ENCODE peak calls at places on chromosome 19, in ten cellular contexts. One of them, this sample, is unnamed. For H3K27me3, the result is how much of the 10 kb centered on the place peaks cover.

GRCh38 chr19:41887711-41888382 is 4.9 kb downstream of the ARHGEF1 start:
- DNase-seq in psoas muscle: no peak
- DNase-seq in fibroblast of lung: peak
- DNase-seq in osteoblast: peak
- DNase-seq in heart left ventricle: peak
- DNase-seq in transverse colon: peak
- DNase-seq in cardiac muscle cell: peak
- DNase-seq in ascending aorta: peak
- DNase-seq in upper lobe of left lung: peak
- DNase-seq in HL-60: no peak
- DNase-seq in this sample: no peak

GRCh38 chr19:1171755-1172352 is 2.2 kb downstream of the SBNO2 start:
- DNase-seq in psoas muscle: no peak
- DNase-seq in fibroblast of lung: no peak
- DNase-seq in osteoblast: no peak
- DNase-seq in heart left ventricle: no peak
- DNase-seq in transverse colon: no peak
- DNase-seq in cardiac muscle cell: no peak
- DNase-seq in ascending aorta: no peak
- DNase-seq in upper lobe of left lung: no peak
- DNase-seq in HL-60: no peak
- DNase-seq in this sample: no peak

GRCh38 chr19:4206818-4207484 is 22.4 kb upstream of the EBI3 start:
- DNase-seq in psoas muscle: no peak
- DNase-seq in fibroblast of lung: peak
- DNase-seq in osteoblast: peak
- DNase-seq in heart left ventricle: no peak
- DNase-seq in transverse colon: no peak
- DNase-seq in cardiac muscle cell: peak
- DNase-seq in ascending aorta: no peak
- DNase-seq in upper lobe of left lung: no peak
- DNase-seq in HL-60: no peak
- DNase-seq in this sample: no peak

GRCh38 chr19:20503536-20503935 is 62.0 kb downstream of the ZNF737 start:
- DNase-seq in psoas muscle: no peak
- DNase-seq in fibroblast of lung: peak
- DNase-seq in osteoblast: no peak
- DNase-seq in heart left ventricle: no peak
- DNase-seq in transverse colon: no peak
- DNase-seq in cardiac muscle cell: peak
- DNase-seq in ascending aorta: no peak
- DNase-seq in upper lobe of left lung: no peak
- DNase-seq in HL-60: no peak
- DNase-seq in this sample: no peak

GRCh38 chr19:1618157-1619093 is 13.2 kb upstream of the UQCR11 start:
- DNase-seq in psoas muscle: no peak
- DNase-seq in fibroblast of lung: no peak
- DNase-seq in osteoblast: peak
- DNase-seq in heart left ventricle: no peak
- DNase-seq in transverse colon: peak
- DNase-seq in cardiac muscle cell: peak
- DNase-seq in ascending aorta: no peak
- DNase-seq in upper lobe of left lung: no peak
- DNase-seq in HL-60: peak
- DNase-seq in this sample: no peak

GRCh38 chr19:3966051-3967017 is 4.6 kb downstream of the DAPK3 start:
- DNase-seq in psoas muscle: peak
- DNase-seq in fibroblast of lung: no peak
- DNase-seq in osteoblast: no peak
- DNase-seq in heart left ventricle: no peak
- DNase-seq in transverse colon: peak
- DNase-seq in cardiac muscle cell: no peak
- DNase-seq in ascending aorta: no peak
- DNase-seq in upper lobe of left lung: no peak
- DNase-seq in HL-60: no peak
- DNase-seq in this sample: no peak

GRCh38 chr19:58117841-58118575 is 20.0 kb upstream of the ZSCAN18 start:
- DNase-seq in psoas muscle: no peak
- DNase-seq in fibroblast of lung: no peak
- DNase-seq in osteoblast: peak
- DNase-seq in heart left ventricle: peak
- DNase-seq in transverse colon: no peak
- DNase-seq in cardiac muscle cell: no peak
- DNase-seq in ascending aorta: no peak
- DNase-seq in upper lobe of left lung: no peak
- DNase-seq in HL-60: no peak
- DNase-seq in this sample: no peak

GRCh38 chr19:3699071-3699740 is 1.1 kb downstream of the PIP5K1C start:
- DNase-seq in psoas muscle: peak
- DNase-seq in fibroblast of lung: peak
- DNase-seq in osteoblast: peak
- DNase-seq in heart left ventricle: peak
- DNase-seq in transverse colon: peak
- DNase-seq in cardiac muscle cell: peak
- DNase-seq in ascending aorta: peak
- DNase-seq in upper lobe of left lung: peak
- DNase-seq in HL-60: peak
- DNase-seq in this sample: no peak

GRCh38 chr19:4019578-4019977 is 12.0 kb downstream of the PIAS4 start:
- DNase-seq in psoas muscle: no peak
- DNase-seq in fibroblast of lung: no peak
- DNase-seq in osteoblast: peak
- DNase-seq in heart left ventricle: no peak
- DNase-seq in transverse colon: no peak
- DNase-seq in cardiac muscle cell: no peak
- DNase-seq in ascending aorta: no peak
- DNase-seq in upper lobe of left lung: no peak
- DNase-seq in HL-60: no peak
- DNase-seq in this sample: no peak

GRCh38 chr19:34171539-34171876 is 796 bp upstream of the LSM14A start:
- DNase-seq in psoas muscle: no peak
- DNase-seq in fibroblast of lung: peak
- DNase-seq in osteoblast: peak
- DNase-seq in heart left ventricle: no peak
- DNase-seq in transverse colon: no peak
- DNase-seq in cardiac muscle cell: peak
- DNase-seq in ascending aorta: no peak
- DNase-seq in upper lobe of left lung: no peak
- DNase-seq in HL-60: no peak
- DNase-seq in this sample: no peak

GRCh38 chr19:27705896-27706295 is 1507.1 kb downstream of the UQCRFS1 start:
- DNase-seq in psoas muscle: no peak
- DNase-seq in fibroblast of lung: no peak
- DNase-seq in osteoblast: no peak
- DNase-seq in heart left ventricle: no peak
- DNase-seq in transverse colon: no peak
- DNase-seq in cardiac muscle cell: no peak
- DNase-seq in ascending aorta: no peak
- DNase-seq in upper lobe of left lung: no peak
- DNase-seq in HL-60: no peak
- DNase-seq in this sample: no peak

GRCh38 chr19:1173160-1173844 is 766 bp downstream of the SBNO2 start:
- DNase-seq in psoas muscle: peak
- DNase-seq in fibroblast of lung: no peak
- DNase-seq in osteoblast: peak
- DNase-seq in heart left ventricle: no peak
- DNase-seq in transverse colon: no peak
- DNase-seq in cardiac muscle cell: no peak
- DNase-seq in ascending aorta: no peak
- DNase-seq in upper lobe of left lung: no peak
- DNase-seq in HL-60: peak
- DNase-seq in this sample: no peak

GRCh38 chr19:3479177-3479818 is 1.0 kb downstream of the SMIM24 start:
- DNase-seq in psoas muscle: no peak
- DNase-seq in fibroblast of lung: no peak
- DNase-seq in osteoblast: peak
- DNase-seq in heart left ventricle: no peak
- DNase-seq in transverse colon: peak
- DNase-seq in cardiac muscle cell: no peak
- DNase-seq in ascending aorta: no peak
- DNase-seq in upper lobe of left lung: no peak
- DNase-seq in HL-60: peak
- DNase-seq in this sample: no peak

GRCh38 chr19:10009269-10009665 is 1.0 kb downstream of the COL5A3 start:
- DNase-seq in psoas muscle: peak
- DNase-seq in fibroblast of lung: peak
- DNase-seq in osteoblast: peak
- DNase-seq in heart left ventricle: peak
- DNase-seq in transverse colon: peak
- DNase-seq in cardiac muscle cell: peak
- DNase-seq in ascending aorta: peak
- DNase-seq in upper lobe of left lung: no peak
- DNase-seq in HL-60: no peak
- DNase-seq in this sample: peak
- H3K4me3 ChIP-seq in psoas muscle: peak
- H3K4me3 ChIP-seq in fibroblast of lung: no peak
- H3K4me3 ChIP-seq in osteoblast: peak
- H3K4me3 ChIP-seq in heart left ventricle: peak
- H3K4me3 ChIP-seq in transverse colon: no peak
- H3K4me3 ChIP-seq in cardiac muscle cell: no peak
- H3K4me3 ChIP-seq in ascending aorta: peak
- H3K4me3 ChIP-seq in upper lobe of left lung: peak
- H3K4me3 ChIP-seq in HL-60: no peak
- H3K4me3 ChIP-seq in this sample: peak

GRCh38 chr19:50203281-50204080 is at the start of gene MYH14:
- DNase-seq in psoas muscle: peak
- DNase-seq in fibroblast of lung: peak
- DNase-seq in osteoblast: peak
- DNase-seq in heart left ventricle: peak
- DNase-seq in transverse colon: peak
- DNase-seq in cardiac muscle cell: peak
- DNase-seq in ascending aorta: peak
- DNase-seq in upper lobe of left lung: peak
- DNase-seq in HL-60: no peak
- DNase-seq in this sample: peak
- H3K27me3 ChIP-seq in psoas muscle: under half
- H3K27me3 ChIP-seq in fibroblast of lung: under half
- H3K27me3 ChIP-seq in osteoblast: under half
- H3K27me3 ChIP-seq in heart left ventricle: under half
- H3K27me3 ChIP-seq in transverse colon: half or more
- H3K27me3 ChIP-seq in cardiac muscle cell: under half
- H3K27me3 ChIP-seq in ascending aorta: under half
- H3K27me3 ChIP-seq in upper lobe of left lung: under half
- H3K27me3 ChIP-seq in HL-60: under half
- H3K27me3 ChIP-seq in this sample: under half

GRCh38 chr19:30118760-30119159 is 176.7 kb downstream of the URI1 start:
- DNase-seq in psoas muscle: no peak
- DNase-seq in fibroblast of lung: no peak
- DNase-seq in osteoblast: no peak
- DNase-seq in heart left ventricle: no peak
- DNase-seq in transverse colon: no peak
- DNase-seq in cardiac muscle cell: no peak
- DNase-seq in ascending aorta: no peak
- DNase-seq in upper lobe of left lung: no peak
- DNase-seq in HL-60: no peak
- DNase-seq in this sample: no peak
- TF ChIP-seq CTCF in psoas muscle: no peak
- TF ChIP-seq CTCF in fibroblast of lung: no peak
- TF ChIP-seq CTCF in osteoblast: no peak
- TF ChIP-seq CTCF in heart left ventricle: no peak
- TF ChIP-seq CTCF in transverse colon: no peak
- TF ChIP-seq CTCF in cardiac muscle cell: no peak
- TF ChIP-seq CTCF in ascending aorta: no peak
- TF ChIP-seq CTCF in upper lobe of left lung: no peak
- TF ChIP-seq CTCF in HL-60: no peak
- TF ChIP-seq CTCF in this sample: no peak

GRCh38 chr19:10007366-10007765 is 2.9 kb downstream of the COL5A3 start:
- DNase-seq in psoas muscle: peak
- DNase-seq in fibroblast of lung: peak
- DNase-seq in osteoblast: peak
- DNase-seq in heart left ventricle: peak
- DNase-seq in transverse colon: no peak
- DNase-seq in cardiac muscle cell: no peak
- DNase-seq in ascending aorta: no peak
- DNase-seq in upper lobe of left lung: no peak
- DNase-seq in HL-60: no peak
- DNase-seq in this sample: no peak
- H3K4me3 ChIP-seq in psoas muscle: no peak
- H3K4me3 ChIP-seq in fibroblast of lung: no peak
- H3K4me3 ChIP-seq in osteoblast: no peak
- H3K4me3 ChIP-seq in heart left ventricle: peak
- H3K4me3 ChIP-seq in transverse colon: no peak
- H3K4me3 ChIP-seq in cardiac muscle cell: no peak
- H3K4me3 ChIP-seq in ascending aorta: no peak
- H3K4me3 ChIP-seq in upper lobe of left lung: no peak
- H3K4me3 ChIP-seq in HL-60: no peak
- H3K4me3 ChIP-seq in this sample: no peak

GRCh38 chr19:7738023-7738422 is 6.1 kb upstream of the CLEC4G start:
- DNase-seq in psoas muscle: no peak
- DNase-seq in fibroblast of lung: no peak
- DNase-seq in osteoblast: no peak
- DNase-seq in heart left ventricle: no peak
- DNase-seq in transverse colon: no peak
- DNase-seq in cardiac muscle cell: no peak
- DNase-seq in ascending aorta: no peak
- DNase-seq in upper lobe of left lung: no peak
- DNase-seq in HL-60: no peak
- DNase-seq in this sample: no peak

GRCh38 chr19:7733376-7733775 is 1.5 kb upstream of the CLEC4G start:
- DNase-seq in psoas muscle: no peak
- DNase-seq in fibroblast of lung: no peak
- DNase-seq in osteoblast: no peak
- DNase-seq in heart left ventricle: no peak
- DNase-seq in transverse colon: no peak
- DNase-seq in cardiac muscle cell: no peak
- DNase-seq in ascending aorta: no peak
- DNase-seq in upper lobe of left lung: peak
- DNase-seq in HL-60: no peak
- DNase-seq in this sample: no peak

GRCh38 chr19:7737215-7737614 is 5.3 kb upstream of the CLEC4G start:
- DNase-seq in psoas muscle: no peak
- DNase-seq in fibroblast of lung: no peak
- DNase-seq in osteoblast: no peak
- DNase-seq in heart left ventricle: no peak
- DNase-seq in transverse colon: no peak
- DNase-seq in cardiac muscle cell: no peak
- DNase-seq in ascending aorta: no peak
- DNase-seq in upper lobe of left lung: no peak
- DNase-seq in HL-60: no peak
- DNase-seq in this sample: no peak

GRCh38 chr19:7734220-7735203 is 2.6 kb upstream of the CLEC4G start:
- DNase-seq in psoas muscle: no peak
- DNase-seq in fibroblast of lung: no peak
- DNase-seq in osteoblast: no peak
- DNase-seq in heart left ventricle: no peak
- DNase-seq in transverse colon: no peak
- DNase-seq in cardiac muscle cell: peak
- DNase-seq in ascending aorta: no peak
- DNase-seq in upper lobe of left lung: peak
- DNase-seq in HL-60: peak
- DNase-seq in this sample: no peak

GRCh38 chr19:7736148-7736547 is 4.2 kb upstream of the CLEC4G start:
- DNase-seq in psoas muscle: no peak
- DNase-seq in fibroblast of lung: no peak
- DNase-seq in osteoblast: no peak
- DNase-seq in heart left ventricle: no peak
- DNase-seq in transverse colon: no peak
- DNase-seq in cardiac muscle cell: no peak
- DNase-seq in ascending aorta: no peak
- DNase-seq in upper lobe of left lung: no peak
- DNase-seq in HL-60: no peak
- DNase-seq in this sample: no peak
- H3K27me3 ChIP-seq in psoas muscle: under half
- H3K27me3 ChIP-seq in fibroblast of lung: under half
- H3K27me3 ChIP-seq in osteoblast: under half
- H3K27me3 ChIP-seq in heart left ventricle: under half
- H3K27me3 ChIP-seq in transverse colon: under half
- H3K27me3 ChIP-seq in cardiac muscle cell: under half
- H3K27me3 ChIP-seq in ascending aorta: under half
- H3K27me3 ChIP-seq in upper lobe of left lung: under half
- H3K27me3 ChIP-seq in HL-60: under half
- H3K27me3 ChIP-seq in this sample: under half